ENCODE peak calls at places on chromosomes 3 and 15, in four cellular contexts. S is heart right ventricle, W is ovary, D is MM.1S. G is an unnamed sample.

GRCh38 chr15:88657326-88658069 is 18.7 kb downstream of the ISG20 start:
- DNase-seq in D (peak), W (no peak), S (no peak), G (no peak)

GRCh38 chr3:50645378-50645777 is 28.4 kb downstream of the MAPKAPK3 start:
- DNase-seq in S (no peak), W (no peak), D (no peak), G (no peak)

GRCh38 chr3:182717216-182717615 is 76.1 kb upstream of the ATP11B start:
- DNase-seq in S (no peak), D (peak), W (no peak), G (no peak)

GRCh38 chr15:25345943-25346342 is 92.9 kb downstream of the UBE3A start:
- DNase-seq in W (no peak), D (no peak), S (peak), G (peak)

GRCh38 chr3:131328739-131329138 is 52.8 kb upstream of the NUDT16 start:
- DNase-seq in D (no peak), W (no peak), S (no peak), G (no peak)

GRCh38 chr3:170330366-170330765 is 27.1 kb upstream of the SKIL start:
- DNase-seq in W (no peak), D (no peak), S (no peak), G (no peak)

GRCh38 chr3:66722675-66723074 is 221.9 kb upstream of the LRIG1 start:
- DNase-seq in S (peak), W (peak), D (no peak), G (peak)

GRCh38 chr3:151843275-151843674 is 29.4 kb downstream of the AADAC start:
- DNase-seq in W (no peak), D (no peak), S (no peak), G (no peak)

GRCh38 chr15:31082771-31083393 is 18.6 kb downstream of the TRPM1 start:
- DNase-seq in D (peak), S (no peak), W (no peak), G (no peak)

GRCh38 chr3:49266410-49267170 is 10.4 kb downstream of the C3orf62 start:
- DNase-seq in S (no peak), W (peak), D (no peak), G (no peak)

GRCh38 chr15:79978694-79979519 is 7.9 kb upstream of the BCL2A1 start:
- DNase-seq in W (no peak), S (no peak), D (no peak), G (no peak)

GRCh38 chr3:186932281-186933181 is 2.2 kb downstream of the ST6GAL1 start:
- DNase-seq in S (no peak), D (no peak), W (peak), G (peak)

GRCh38 chr3:87756616-87757015 is 302.2 kb downstream of the CGGBP1 start:
- DNase-seq in W (no peak), S (no peak), D (no peak), G (no peak)

GRCh38 chr3:8301977-8302589 is 199.5 kb upstream of the LMCD1 start:
- DNase-seq in S (no peak), W (no peak), D (peak), G (no peak)

GRCh38 chr3:100297784-100298183 is 36.8 kb upstream of the NIT2 start:
- DNase-seq in W (no peak), S (no peak), D (no peak), G (no peak)

GRCh38 chr3:138062626-138063025 is 52.7 kb downstream of the CLDN18 start:
- DNase-seq in W (no peak), S (no peak), D (no peak), G (no peak)

GRCh38 chr3:67692621-67693020 is 38.2 kb upstream of the SUCLG2 start:
- DNase-seq in W (no peak), D (no peak), S (no peak), G (no peak)

GRCh38 chr15:26772588-26773484 is at the start of gene GABRB3:
- DNase-seq in W (peak), S (peak), D (no peak), G (no peak)

GRCh38 chr3:53072653-53073552 is 27.0 kb upstream of the SFMBT1 start:
- DNase-seq in S (peak), D (peak), W (peak), G (peak)

GRCh38 chr15:101470548-101471239 is 18.8 kb downstream of the PCSK6 start:
- DNase-seq in W (no peak), D (no peak), S (no peak), G (peak)

GRCh38 chr3:33030246-33030645 is 66.7 kb downstream of the GLB1 start:
- DNase-seq in W (no peak), S (no peak), D (no peak), G (no peak)

GRCh38 chr15:38895326-38896282 is 331.0 kb upstream of the RASGRP1 start:
- DNase-seq in S (no peak), W (no peak), D (no peak), G (no peak)

GRCh38 chr3:5001805-5002173 is 22.6 kb downstream of the BHLHE40 start:
- DNase-seq in S (no peak), D (no peak), W (no peak), G (no peak)
- H3K27ac ChIP-seq in S (no peak), D (no peak), W (no peak), G (no peak)

DNA sequence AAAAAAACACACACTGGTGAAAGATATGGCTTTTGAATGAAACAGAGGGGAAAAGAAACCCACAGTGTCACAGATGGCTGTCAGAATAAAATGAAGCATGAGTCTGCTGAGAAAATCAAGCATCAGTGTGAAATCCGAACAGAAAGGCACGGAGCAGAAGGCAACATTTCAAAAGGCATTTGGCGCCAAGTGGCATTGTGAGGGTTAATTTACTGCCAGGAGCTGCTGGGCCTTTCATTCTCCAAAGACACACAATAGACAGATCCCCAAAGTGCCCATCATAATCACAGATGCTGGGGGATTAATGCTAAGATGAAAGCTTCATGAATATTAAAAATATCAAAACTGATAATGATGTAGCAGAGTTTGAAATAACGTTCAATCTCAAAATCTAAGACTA is 589.3 kb downstream of the ROBO1 start:
- DNase-seq in W (no peak), D (no peak), S (no peak), G (no peak)
- H3K4me3 ChIP-seq in W (no peak), D (no peak), S (no peak), G (no peak)

GRCh38 chr3:105791134-105791533 is 77.7 kb downstream of the CBLB start:
- DNase-seq in W (no peak), S (no peak), D (no peak), G (no peak)

GRCh38 chr3:105790534-105790933 is 78.3 kb downstream of the CBLB start:
- DNase-seq in W (no peak), S (no peak), D (no peak), G (no peak)

GRCh38 chr3:105791919-105792786 is 76.7 kb downstream of the CBLB start:
- DNase-seq in S (peak), W (peak), D (no peak), G (peak)

GRCh38 chr3:105788548-105789036 is 80.2 kb downstream of the CBLB start:
- DNase-seq in D (no peak), W (no peak), S (no peak), G (no peak)

GRCh38 chr3:105793040-105793439 is 75.8 kb downstream of the CBLB start:
- DNase-seq in D (no peak), W (no peak), S (no peak), G (no peak)
- H3K27ac ChIP-seq in D (no peak), W (peak), S (peak), G (peak)

DNA sequence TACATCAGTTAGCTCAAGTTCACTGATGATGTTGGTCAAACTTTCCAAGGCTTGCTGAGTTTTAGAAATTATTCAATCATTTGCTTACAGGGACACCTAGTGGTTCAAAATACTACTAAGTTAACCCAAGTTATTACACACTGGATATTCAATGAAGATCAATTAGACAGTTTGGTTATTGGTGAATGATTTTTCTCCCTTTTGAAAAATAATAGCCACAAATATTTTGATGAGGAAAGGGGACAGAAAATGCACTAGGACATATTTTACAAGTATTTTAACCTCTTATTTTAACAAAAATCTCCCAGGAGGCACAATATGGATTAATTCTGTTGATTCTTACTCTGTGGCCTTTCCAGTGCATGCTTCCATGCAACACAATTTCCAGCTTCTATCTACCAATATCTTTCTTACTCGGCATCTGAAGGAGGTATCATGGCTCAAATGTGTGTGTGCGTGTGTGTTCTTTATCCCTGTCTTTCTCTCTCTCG is 20.1 kb upstream of the GOLGA6L2 start:
- DNase-seq in S (no peak), W (no peak), D (peak), G (no peak)
- H3K4me3 ChIP-seq in S (no peak), W (no peak), D (no peak), G (no peak)

GRCh38 chr15:95129589-95129988 is 898.2 kb downstream of the MCTP2 start:
- DNase-seq in S (peak), D (no peak), W (no peak), G (no peak)
- H3K27ac ChIP-seq in S (no peak), D (no peak), W (no peak), G (no peak)

GRCh38 chr3:65354880-65355279 is 667.1 kb upstream of the ADAMTS9 start:
- DNase-seq in S (no peak), W (no peak), D (no peak), G (no peak)

GRCh38 chr3:65351753-65352152 is 664.0 kb upstream of the ADAMTS9 start:
- DNase-seq in S (no peak), W (no peak), D (no peak), G (no peak)

GRCh38 chr3:65352951-65353350 is 665.2 kb upstream of the ADAMTS9 start:
- DNase-seq in D (no peak), S (no peak), W (no peak), G (no peak)

GRCh38 chr3:65361448-65361847 is 673.6 kb upstream of the ADAMTS9 start:
- DNase-seq in S (no peak), D (no peak), W (no peak), G (no peak)

GRCh38 chr3:65356331-65357286 is 668.8 kb upstream of the ADAMTS9 start:
- DNase-seq in S (peak), W (peak), D (no peak), G (no peak)
- H3K4me3 ChIP-seq in S (peak), W (no peak), D (no peak), G (no peak)

DNA sequence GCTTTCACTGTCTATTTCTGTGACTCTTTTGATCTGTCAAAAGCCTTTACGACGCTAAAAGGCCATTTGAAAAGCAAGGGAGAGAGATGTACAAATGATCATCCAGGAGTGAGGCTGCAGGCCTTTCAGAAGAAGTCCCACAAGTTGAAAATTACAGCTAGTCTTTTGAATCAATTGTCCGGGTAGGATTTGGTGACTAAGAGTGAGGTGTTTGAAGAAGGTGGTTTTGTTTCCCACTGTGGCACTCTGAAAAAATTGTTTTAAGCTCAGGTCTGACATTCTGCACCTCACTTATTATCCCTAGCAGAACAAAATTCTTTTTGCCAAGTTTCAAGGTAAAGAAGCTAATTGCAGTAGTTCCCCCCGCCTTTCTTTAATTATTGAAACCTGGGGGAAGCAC is 50.8 kb upstream of the TMEM108 start:
- DNase-seq in S (no peak), W (no peak), D (no peak), G (no peak)
- H3K27ac ChIP-seq in S (no peak), W (no peak), D (no peak), G (no peak)

DNA sequence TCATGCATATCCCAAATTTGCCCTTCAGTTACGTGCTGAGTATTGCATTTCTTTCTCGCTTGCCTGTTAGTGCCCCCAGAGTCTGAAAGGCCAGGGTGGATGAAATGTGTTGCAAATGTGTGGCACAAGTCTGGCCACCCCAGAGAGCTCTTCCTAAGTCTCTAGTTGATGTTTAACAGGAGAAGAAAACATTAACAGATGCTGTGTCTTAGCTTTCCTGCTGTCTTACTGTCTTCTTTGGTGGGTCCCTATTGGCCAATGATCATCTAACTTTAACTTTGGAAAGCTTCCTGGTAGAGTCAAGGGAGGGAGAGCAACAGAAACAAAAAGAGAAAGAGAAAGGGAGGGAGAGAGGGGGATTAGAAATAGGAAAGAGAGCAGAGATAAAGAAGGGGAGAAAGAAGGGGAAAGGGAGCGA is 76.7 kb upstream of the P3H2 start:
- DNase-seq in S (no peak), D (no peak), W (no peak), G (no peak)
- H3K4me3 ChIP-seq in S (no peak), D (no peak), W (no peak), G (no peak)

GRCh38 chr15:78696436-78696835 is 55.4 kb upstream of the CHRNB4 start:
- DNase-seq in W (no peak), S (no peak), D (no peak), G (no peak)

GRCh38 chr15:78695046-78695671 is 54.1 kb upstream of the CHRNB4 start:
- DNase-seq in W (no peak), D (no peak), S (no peak), G (no peak)

GRCh38 chr15:78691167-78691872 is 50.3 kb upstream of the CHRNB4 start:
- DNase-seq in D (no peak), S (no peak), W (no peak), G (no peak)

GRCh38 chr15:78695849-78696248 is 54.8 kb upstream of the CHRNB4 start:
- DNase-seq in S (no peak), W (no peak), D (no peak), G (no peak)

GRCh38 chr15:78691873-78692421 is 50.9 kb upstream of the CHRNB4 start:
- DNase-seq in D (no peak), S (no peak), W (no peak), G (no peak)
- H3K27ac ChIP-seq in D (no peak), S (no peak), W (no peak), G (no peak)

GRCh38 chr15:64776402-64776786 is 1.0 kb upstream of the RBPMS2 start:
- DNase-seq in D (no peak), W (peak), S (peak), G (no peak)
- H3K4me3 ChIP-seq in D (no peak), W (peak), S (peak), G (peak)

G was measured in ascending aorta.